ENCODE peak calls at places on chromosomes 16 and 17, in four cellular contexts. One of them, this sample, is unnamed.
A peak's percentile ranks its signal among the peaks of the same experiment; 100 is the strongest.

GRCh38 chr17:7707446-7707845 is 2.4 kb downstream of the EFNB3 start:
- DNase-seq in testis: no peak
- DNase-seq in foreskin fibroblast: no peak
- DNase-seq in uterus: no peak
- DNase-seq in this sample: no peak

GRCh38 chr17:29973005-29973404 is 31.6 kb downstream of the EFCAB5 start:
- DNase-seq in testis: no peak
- DNase-seq in foreskin fibroblast: no peak
- DNase-seq in uterus: no peak
- DNase-seq in this sample: no peak

GRCh38 chr17:14302421-14303099 is 1.7 kb downstream of the HS3ST3B1 start:
- DNase-seq in testis: peak; percentile 87
- DNase-seq in foreskin fibroblast: peak; percentile 96
- DNase-seq in uterus: peak; percentile 78
- DNase-seq in this sample: peak; percentile 82

GRCh38 chr16:58471209-58471975 is 28.6 kb upstream of the NDRG4 start:
- DNase-seq in testis: no peak
- DNase-seq in foreskin fibroblast: no peak
- DNase-seq in uterus: no peak
- DNase-seq in this sample: no peak

GRCh38 chr16:84738255-84739038 is 38.6 kb downstream of the USP10 start:
- DNase-seq in testis: peak; percentile 90
- DNase-seq in foreskin fibroblast: peak; percentile 77
- DNase-seq in uterus: peak; percentile 60
- DNase-seq in this sample: peak; percentile 76

GRCh38 chr17:65055280-65055707 is 1.2 kb downstream of the GNA13 start:
- DNase-seq in testis: no peak
- DNase-seq in foreskin fibroblast: no peak
- DNase-seq in uterus: no peak
- DNase-seq in this sample: no peak

GRCh38 chr16:88773812-88774291 is 11.2 kb downstream of the PIEZO1 start:
- DNase-seq in testis: no peak
- DNase-seq in foreskin fibroblast: peak; percentile 96
- DNase-seq in uterus: no peak
- DNase-seq in this sample: no peak

GRCh38 chr16:56409195-56409594 is 16.1 kb downstream of the AMFR start:
- DNase-seq in testis: no peak
- DNase-seq in foreskin fibroblast: peak; percentile 65
- DNase-seq in uterus: no peak
- DNase-seq in this sample: no peak

GRCh38 chr16:53611151-53611802 is 92.4 kb downstream of the RPGRIP1L start:
- DNase-seq in testis: no peak
- DNase-seq in foreskin fibroblast: no peak
- DNase-seq in uterus: no peak
- DNase-seq in this sample: no peak

GRCh38 chr17:39872700-39873099 is 4.7 kb downstream of the ZPBP2 start:
- DNase-seq in testis: no peak
- DNase-seq in foreskin fibroblast: peak; percentile 56
- DNase-seq in uterus: no peak
- DNase-seq in this sample: no peak

GRCh38 chr17:49260011-49260921 is 29.7 kb upstream of the PHOSPHO1 start:
- DNase-seq in testis: peak; percentile 70
- DNase-seq in foreskin fibroblast: peak; percentile 88
- DNase-seq in uterus: peak; percentile 31
- DNase-seq in this sample: peak; percentile 68

GRCh38 chr17:61139219-61139618 is 260.4 kb upstream of the TBX2 start:
- DNase-seq in testis: no peak
- DNase-seq in foreskin fibroblast: peak; percentile 78
- DNase-seq in uterus: no peak
- DNase-seq in this sample: peak; percentile 70

GRCh38 chr17:1878419-1879121 is 48.8 kb downstream of the RPA1 start:
- DNase-seq in testis: no peak
- DNase-seq in foreskin fibroblast: peak; percentile 4
- DNase-seq in uterus: no peak
- DNase-seq in this sample: no peak

GRCh38 chr16:21628196-21628726 is 24.1 kb downstream of the IGSF6 start:
- DNase-seq in testis: no peak
- DNase-seq in foreskin fibroblast: no peak
- DNase-seq in uterus: no peak
- DNase-seq in this sample: no peak

GRCh38 chr16:57325458-57325857 is 33.1 kb upstream of the CCL22 start:
- DNase-seq in testis: no peak
- DNase-seq in foreskin fibroblast: peak; percentile 53
- DNase-seq in uterus: no peak
- DNase-seq in this sample: no peak

GRCh38 chr16:87979352-87979751 is 28.1 kb downstream of the BANP start:
- DNase-seq in testis: no peak
- DNase-seq in foreskin fibroblast: no peak
- DNase-seq in uterus: no peak
- DNase-seq in this sample: no peak

GRCh38 chr17:79632432-79632735 is 21.5 kb upstream of the RBFOX3 start:
- DNase-seq in testis: no peak
- DNase-seq in foreskin fibroblast: no peak
- DNase-seq in uterus: no peak
- DNase-seq in this sample: no peak

GRCh38 chr16:80347900-80348299 is 192.9 kb upstream of the DYNLRB2 start:
- DNase-seq in testis: peak; percentile 64
- DNase-seq in foreskin fibroblast: no peak
- DNase-seq in uterus: peak; percentile 51
- DNase-seq in this sample: no peak

GRCh38 chr17:44360826-44361225 is 2.8 kb downstream of the FAM171A2 start:
- DNase-seq in testis: peak; percentile 61
- DNase-seq in foreskin fibroblast: peak; percentile 85
- DNase-seq in uterus: peak; percentile 73
- DNase-seq in this sample: no peak

GRCh38 chr16:19389246-19389645 is 28.4 kb upstream of the TMC5 start:
- DNase-seq in testis: peak; percentile 25
- DNase-seq in foreskin fibroblast: no peak
- DNase-seq in uterus: no peak
- DNase-seq in this sample: peak; percentile 57

GRCh38 chr17:7686221-7687071 is 844 bp downstream of the TP53 start:
- DNase-seq in testis: peak; percentile 86
- DNase-seq in foreskin fibroblast: peak; percentile 90
- DNase-seq in uterus: peak; percentile 74
- DNase-seq in this sample: peak; percentile 75

GRCh38 chr16:66717112-66717675 is 20.7 kb upstream of the CMTM4 start:
- DNase-seq in testis: peak; percentile 65
- DNase-seq in foreskin fibroblast: peak; percentile 86
- DNase-seq in uterus: no peak
- DNase-seq in this sample: no peak

GRCh38 chr16:81873221-81873620 is 94.1 kb downstream of the PLCG2 start:
- DNase-seq in testis: no peak
- DNase-seq in foreskin fibroblast: no peak
- DNase-seq in uterus: no peak
- DNase-seq in this sample: no peak

GRCh38 chr17:35774499-35774898 is 13.8 kb downstream of the C17orf50 start:
- DNase-seq in testis: peak; percentile 65
- DNase-seq in foreskin fibroblast: peak; percentile 71
- DNase-seq in uterus: peak; percentile 63
- DNase-seq in this sample: no peak

GRCh38 chr17:62119373-62119772 is 54.3 kb upstream of the MED13 start:
- DNase-seq in testis: no peak
- DNase-seq in foreskin fibroblast: no peak
- DNase-seq in uterus: no peak
- DNase-seq in this sample: peak; percentile 45

GRCh38 chr16:79434097-79434496 is 166.4 kb downstream of the MAF start:
- DNase-seq in testis: no peak
- DNase-seq in foreskin fibroblast: no peak
- DNase-seq in uterus: no peak
- DNase-seq in this sample: no peak

GRCh38 chr16:89613101-89613953 is at the start of gene DPEP1:
- DNase-seq in testis: no peak
- DNase-seq in foreskin fibroblast: peak; percentile 66
- DNase-seq in uterus: no peak
- DNase-seq in this sample: no peak

GRCh38 chr17:58032691-58033415 is 25.8 kb upstream of the SRSF1 start:
- DNase-seq in testis: no peak
- DNase-seq in foreskin fibroblast: no peak
- DNase-seq in uterus: no peak
- DNase-seq in this sample: no peak

GRCh38 chr16:50310308-50311133 is 44.2 kb downstream of the ADCY7 start:
- DNase-seq in testis: no peak
- DNase-seq in foreskin fibroblast: no peak
- DNase-seq in uterus: no peak
- DNase-seq in this sample: no peak

GRCh38 chr17:35597604-35598003 is 10.5 kb downstream of the AP2B1 start:
- DNase-seq in testis: no peak
- DNase-seq in foreskin fibroblast: no peak
- DNase-seq in uterus: no peak
- DNase-seq in this sample: no peak

GRCh38 chr16:62077998-62078397 is 41.8 kb upstream of the CDH8 start:
- DNase-seq in testis: peak; percentile 57
- DNase-seq in foreskin fibroblast: no peak
- DNase-seq in uterus: no peak
- DNase-seq in this sample: no peak

GRCh38 chr16:14369734-14370598 is 260.1 kb downstream of the PARN start:
- DNase-seq in testis: peak; percentile 23
- DNase-seq in foreskin fibroblast: peak; percentile 32
- DNase-seq in uterus: peak; percentile 54
- DNase-seq in this sample: no peak

GRCh38 chr16:19926449-19927390 is 42.1 kb upstream of the GPRC5B start:
- DNase-seq in testis: no peak
- DNase-seq in foreskin fibroblast: no peak
- DNase-seq in uterus: no peak
- DNase-seq in this sample: no peak

GRCh38 chr16:68086336-68086821 is 1.2 kb downstream of the NFATC3 start:
- DNase-seq in testis: no peak
- DNase-seq in foreskin fibroblast: peak; percentile 70
- DNase-seq in uterus: no peak
- DNase-seq in this sample: no peak

GRCh38 chr17:8062435-8062806 is 23.6 kb downstream of the ALOX15B start:
- DNase-seq in testis: no peak
- DNase-seq in foreskin fibroblast: peak; percentile 50
- DNase-seq in uterus: no peak
- DNase-seq in this sample: no peak

GRCh38 chr17:7293131-7293557 is 1.3 kb downstream of the YBX2 start:
- DNase-seq in testis: no peak
- DNase-seq in foreskin fibroblast: no peak
- DNase-seq in uterus: no peak
- DNase-seq in this sample: no peak

GRCh38 chr17:81034779-81035388 is at the start of gene BAIAP2:
- DNase-seq in testis: peak; percentile 96
- DNase-seq in foreskin fibroblast: peak; percentile 98
- DNase-seq in uterus: peak; percentile 95
- DNase-seq in this sample: peak; percentile 100
- TF ChIP-seq CTCF in testis: no peak
- TF ChIP-seq CTCF in foreskin fibroblast: no peak
- TF ChIP-seq CTCF in uterus: no peak
- TF ChIP-seq CTCF in this sample: peak; percentile 10

DNA sequence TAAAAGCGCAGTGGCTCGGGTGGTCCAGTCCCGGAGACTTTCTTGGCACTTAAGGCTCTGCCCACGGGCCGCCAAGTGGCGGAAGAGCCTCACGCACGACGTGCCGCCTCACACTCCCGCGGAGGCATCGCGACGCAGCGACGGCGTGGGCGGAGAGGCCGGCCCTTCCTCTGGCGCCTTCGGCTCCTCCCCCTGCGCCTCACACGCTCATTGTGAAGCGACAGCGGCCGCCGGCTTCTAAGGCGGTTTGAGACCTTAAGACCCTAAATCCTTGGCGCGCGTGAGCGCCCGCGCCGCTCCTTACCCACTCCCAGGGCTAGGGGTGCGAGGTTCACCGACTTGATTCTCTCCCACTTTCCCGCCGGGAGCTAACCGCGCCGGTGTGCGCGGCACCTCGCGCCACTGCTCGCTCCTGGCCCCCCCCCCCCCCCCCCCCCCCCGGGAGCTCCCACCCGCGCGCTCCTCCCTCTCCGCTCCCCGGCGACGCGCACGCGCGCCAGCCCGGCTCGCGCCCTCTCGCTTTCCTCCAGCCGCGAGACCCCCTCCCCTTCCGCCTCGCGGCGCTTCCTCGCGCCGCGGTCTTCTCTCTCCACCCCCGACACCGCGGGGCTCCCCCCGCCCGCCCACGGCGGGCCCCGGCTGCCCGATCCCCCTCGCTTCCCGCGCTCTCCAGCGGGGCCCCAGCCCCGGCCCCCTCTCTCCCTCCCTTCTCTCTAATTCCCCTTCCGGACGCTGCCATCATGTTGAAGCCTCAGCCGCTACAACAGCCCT is at the start of gene ATXN2L:
- DNase-seq in testis: peak; percentile 95
- DNase-seq in foreskin fibroblast: peak; percentile 99
- DNase-seq in uterus: peak; percentile 93
- DNase-seq in this sample: peak; percentile 92
- TF ChIP-seq CTCF in testis: peak; percentile 44
- TF ChIP-seq CTCF in foreskin fibroblast: no peak
- TF ChIP-seq CTCF in uterus: no peak
- TF ChIP-seq CTCF in this sample: no peak

DNA sequence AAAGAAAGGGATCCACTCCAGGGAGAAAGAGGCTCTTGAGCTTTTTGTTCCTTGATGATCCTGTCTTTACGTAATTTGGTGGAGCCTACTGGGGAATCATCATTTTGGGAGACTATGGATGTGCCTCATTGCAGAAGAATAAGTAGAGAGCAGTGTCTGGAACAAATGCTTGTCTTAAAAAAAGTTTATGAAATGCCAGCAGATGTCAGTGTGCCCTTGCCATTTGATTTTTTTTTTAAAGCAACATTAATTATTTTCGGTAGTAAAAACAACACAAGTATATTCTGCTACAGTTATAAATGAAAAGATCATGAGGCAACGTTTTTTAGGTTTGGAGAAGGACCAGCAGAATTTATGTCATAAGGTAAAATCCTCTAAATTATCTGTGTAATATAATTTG is 934.8 kb upstream of the EEF2KMT start:
- DNase-seq in testis: no peak
- DNase-seq in foreskin fibroblast: no peak
- DNase-seq in uterus: no peak
- DNase-seq in this sample: no peak
- TF ChIP-seq CTCF in testis: no peak
- TF ChIP-seq CTCF in foreskin fibroblast: no peak
- TF ChIP-seq CTCF in uterus: no peak
- TF ChIP-seq CTCF in this sample: no peak

DNA sequence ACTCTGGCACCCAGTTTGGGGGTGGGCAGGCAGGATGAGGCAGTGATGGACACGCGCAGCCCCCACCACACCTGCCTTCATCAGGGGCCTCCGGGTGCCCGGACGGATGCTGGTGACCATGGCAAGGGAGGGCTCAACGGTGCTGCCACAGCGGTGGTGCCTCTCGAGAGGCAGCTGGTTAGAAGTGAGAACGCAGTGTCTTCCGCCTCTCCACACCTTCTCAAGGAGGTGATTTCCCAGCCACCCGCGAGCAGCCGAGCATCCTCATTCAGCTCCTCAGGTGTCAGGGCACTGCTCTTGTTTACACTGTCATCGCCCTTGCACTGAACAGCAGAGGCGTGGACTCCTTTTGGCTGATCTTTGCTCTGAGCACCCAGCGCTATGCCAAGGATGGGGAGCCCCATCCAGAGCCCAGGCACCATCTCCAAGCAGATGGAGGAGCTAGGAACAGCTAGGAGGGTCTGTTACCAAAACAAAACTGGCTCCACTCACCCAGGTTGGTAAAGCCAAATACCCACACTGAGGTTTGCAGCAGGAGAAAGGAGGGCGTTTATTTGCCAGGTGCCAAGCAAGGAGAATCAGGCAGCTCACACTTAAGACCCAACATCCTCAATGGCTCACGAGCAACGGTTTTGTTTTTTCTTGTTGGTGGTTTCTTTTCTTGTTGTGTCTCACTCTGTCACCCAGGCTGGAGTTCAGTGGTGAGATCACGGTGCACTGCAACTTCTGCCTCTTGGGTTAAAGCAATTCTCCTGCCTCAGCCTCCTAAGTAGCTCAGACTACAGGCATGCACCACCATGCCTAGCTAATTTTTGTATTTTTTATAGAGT is 174.3 kb upstream of the TNRC6C start:
- DNase-seq in testis: no peak
- DNase-seq in foreskin fibroblast: no peak
- DNase-seq in uterus: no peak
- DNase-seq in this sample: peak; percentile 54
- TF ChIP-seq CTCF in testis: no peak
- TF ChIP-seq CTCF in foreskin fibroblast: no peak
- TF ChIP-seq CTCF in uterus: no peak
- TF ChIP-seq CTCF in this sample: no peak